ENCODE peak calls at places on chromosomes 7 and 10, in seven cellular contexts. Y is Peyer's patch, T is endothelial cell, A is ovary, N is bronchial epithelial cell, L is astrocyte of the cerebellum, C is GM23338. O is an unnamed sample.

GRCh38 chr7:66221442-66221841 is 16.3 kb downstream of the TPST1 start:
- DNase-seq in Y (no peak), T (no peak), A (no peak), N (no peak), L (no peak), C (no peak), O (no peak)

GRCh38 chr7:16817536-16817935 is 12.7 kb upstream of the AGR2 start:
- DNase-seq in Y (no peak), T (no peak), A (no peak), N (peak; percentile 93), L (peak; percentile 67), C (no peak), O (no peak)

GRCh38 chr10:110487411-110488123 is 10.1 kb upstream of the DUSP5 start:
- DNase-seq in Y (no peak), T (no peak), A (no peak), N (peak; percentile 44), L (no peak), C (peak; percentile 81), O (no peak)

GRCh38 chr7:17966706-17967105 is 26.4 kb upstream of the SNX13 start:
- DNase-seq in Y (no peak), T (no peak), A (no peak), N (no peak), L (no peak), C (no peak), O (no peak)

GRCh38 chr10:14190702-14191101 is 140.0 kb downstream of the FRMD4A start:
- DNase-seq in Y (no peak), T (no peak), A (no peak), N (no peak), L (no peak), C (no peak), O (no peak)

GRCh38 chr10:16348891-16349290 is 87.9 kb upstream of the PTER start:
- DNase-seq in Y (no peak), T (no peak), A (no peak), N (no peak), L (no peak), C (peak; percentile 58), O (no peak)

GRCh38 chr10:122034149-122034756 is 45.3 kb downstream of the TACC2 start:
- DNase-seq in Y (no peak), T (no peak), A (no peak), N (peak; percentile 96), L (no peak), C (no peak), O (no peak)

GRCh38 chr7:90178592-90179279 is 24.5 kb downstream of the STEAP1 start:
- DNase-seq in Y (no peak), T (no peak), A (no peak), N (peak; percentile 94), L (peak; percentile 8), C (no peak), O (peak; percentile 37)

GRCh38 chr10:27637601-27638000 is 108.0 kb downstream of the MKX start:
- DNase-seq in Y (no peak), T (no peak), A (no peak), N (no peak), L (no peak), C (no peak), O (no peak)

GRCh38 chr7:154503962-154504550 is 451.9 kb downstream of the DPP6 start:
- DNase-seq in Y (no peak), T (no peak), A (no peak), N (peak; percentile 48), L (peak; percentile 12), C (peak; percentile 68), O (no peak)

GRCh38 chr10:21969326-21970287 is 33.9 kb downstream of the DNAJC1 start:
- DNase-seq in Y (no peak), T (no peak), A (no peak), N (peak; percentile 72), L (no peak), C (no peak), O (no peak)

GRCh38 chr7:52271663-52272062 is 763.8 kb upstream of the POM121L12 start:
- DNase-seq in Y (no peak), T (no peak), A (no peak), N (no peak), L (no peak), C (no peak), O (no peak)

GRCh38 chr7:45394117-45394708 is 180.0 kb upstream of the ADCY1 start:
- DNase-seq in Y (no peak), T (no peak), A (no peak), N (peak; percentile 7), L (no peak), C (no peak), O (no peak)

GRCh38 chr10:5970066-5970465 is 7.3 kb downstream of the IL15RA start:
- DNase-seq in Y (no peak), T (no peak), A (no peak), N (no peak), L (no peak), C (no peak), O (no peak)

GRCh38 chr10:5971886-5972285 is 5.5 kb downstream of the IL15RA start:
- DNase-seq in Y (no peak), T (no peak), A (peak; percentile 11), N (no peak), L (no peak), C (no peak), O (no peak)

GRCh38 chr10:5971315-5971832 is 6.0 kb downstream of the IL15RA start:
- DNase-seq in Y (peak; percentile 86), T (no peak), A (peak; percentile 17), N (peak; percentile 86), L (no peak), C (no peak), O (peak; percentile 45)

GRCh38 chr10:5968681-5969453 is 8.5 kb downstream of the IL15RA start:
- DNase-seq in Y (peak; percentile 43), T (no peak), A (peak; percentile 15), N (no peak), L (no peak), C (no peak), O (no peak)

GRCh38 chr10:5970527-5970926 is 6.8 kb downstream of the IL15RA start:
- DNase-seq in Y (no peak), T (no peak), A (no peak), N (no peak), L (no peak), C (no peak), O (no peak)
- TF ChIP-seq CTCF in Y (no peak), T (no peak), A (no peak), N (no peak), L (no peak), C (no peak), O (no peak)

DNA sequence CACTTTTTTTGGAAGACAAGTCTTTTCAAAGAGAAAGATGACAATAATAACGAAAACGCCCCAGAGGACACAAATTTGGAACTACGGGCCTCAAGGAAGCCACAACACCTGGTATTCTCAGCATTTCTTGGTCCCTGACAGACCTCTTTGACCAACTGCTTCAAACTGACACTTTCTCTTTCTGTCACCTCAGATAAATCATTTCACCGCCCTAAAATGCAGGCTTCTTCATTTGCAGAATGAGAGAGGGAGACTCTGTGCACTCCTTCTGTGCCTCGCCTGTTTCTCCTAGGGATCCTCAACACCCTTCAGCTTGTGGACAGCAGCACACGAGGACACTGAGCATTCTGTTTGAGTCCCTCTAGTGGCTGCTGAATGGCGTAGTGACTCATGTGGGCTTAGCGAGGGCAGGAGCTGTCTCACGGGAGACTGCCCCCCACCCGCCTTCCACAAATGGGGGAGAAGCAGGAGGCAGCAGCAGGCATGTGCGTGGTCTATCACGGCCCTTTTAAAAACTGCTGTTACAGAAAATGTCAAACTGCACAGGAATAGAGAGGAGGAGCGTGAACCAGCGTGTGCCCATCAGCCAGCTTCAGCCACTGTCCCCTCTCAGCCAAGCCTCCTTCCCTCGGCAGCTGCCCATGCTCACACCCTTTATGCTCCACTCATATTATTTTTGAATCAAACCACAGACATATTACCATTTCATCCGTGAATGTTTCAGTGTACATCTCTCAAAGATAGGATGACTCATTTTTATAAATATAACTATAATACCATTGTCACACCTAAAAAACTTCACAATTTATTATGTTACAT is 41.4 kb downstream of the GSDME start:
- DNase-seq in Y (no peak), T (peak; percentile 26), A (no peak), N (no peak), L (no peak), C (peak; percentile 81), O (peak; percentile 28)
- TF ChIP-seq CTCF in Y (peak; percentile 29), T (peak; percentile 29), A (no peak), N (peak; percentile 48), L (peak; percentile 55), C (peak; percentile 79), O (peak; percentile 41)

DNA sequence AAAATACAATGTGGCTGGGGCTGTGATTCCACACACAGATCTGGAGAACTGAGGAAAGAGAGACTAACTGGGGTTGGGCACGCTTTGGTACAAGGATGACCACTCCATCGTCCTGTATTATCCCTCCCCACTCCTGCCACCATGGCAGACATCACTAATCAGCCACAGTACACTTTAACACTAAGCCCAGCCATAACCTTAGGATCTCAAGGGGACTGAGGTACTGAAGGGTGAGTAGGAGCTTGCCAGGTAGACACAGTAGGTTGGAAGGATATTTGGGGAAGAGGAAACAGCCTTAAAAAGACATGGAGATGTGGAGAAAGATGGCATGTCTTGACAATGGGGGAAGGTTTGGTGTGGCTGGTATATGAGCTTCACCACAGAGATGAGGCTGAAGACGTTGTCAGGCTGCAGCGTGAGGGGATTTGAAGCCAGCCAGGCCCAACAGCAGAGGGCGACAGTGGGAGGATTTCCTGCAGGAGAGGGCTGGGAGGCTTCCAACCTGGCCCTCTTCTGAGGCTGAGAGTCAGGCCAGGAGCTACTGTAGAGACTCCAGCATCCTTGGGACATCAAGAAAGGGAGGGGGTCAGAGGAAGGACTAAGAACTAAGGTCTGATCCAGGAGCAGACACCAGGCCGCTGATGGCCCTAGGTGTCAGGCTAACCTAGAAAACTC is 58.6 kb upstream of the COL13A1 start:
- DNase-seq in Y (no peak), T (peak; percentile 74), A (no peak), N (no peak), L (no peak), C (peak; percentile 75), O (peak; percentile 47)
- TF ChIP-seq CTCF in Y (no peak), T (peak; percentile 22), A (no peak), N (peak; percentile 57), L (peak; percentile 57), C (peak; percentile 87), O (peak; percentile 31)

GRCh38 chr7:137626469-137627067 is 220.2 kb downstream of the DGKI start:
- DNase-seq in Y (no peak), T (peak; percentile 70), A (no peak), N (peak; percentile 34), L (peak; percentile 26), C (peak; percentile 83), O (peak; percentile 56)
- TF ChIP-seq CTCF in Y (peak; percentile 33), T (peak; percentile 71), A (no peak), N (peak; percentile 87), L (peak; percentile 75), C (peak; percentile 92), O (peak; percentile 76)

DNA sequence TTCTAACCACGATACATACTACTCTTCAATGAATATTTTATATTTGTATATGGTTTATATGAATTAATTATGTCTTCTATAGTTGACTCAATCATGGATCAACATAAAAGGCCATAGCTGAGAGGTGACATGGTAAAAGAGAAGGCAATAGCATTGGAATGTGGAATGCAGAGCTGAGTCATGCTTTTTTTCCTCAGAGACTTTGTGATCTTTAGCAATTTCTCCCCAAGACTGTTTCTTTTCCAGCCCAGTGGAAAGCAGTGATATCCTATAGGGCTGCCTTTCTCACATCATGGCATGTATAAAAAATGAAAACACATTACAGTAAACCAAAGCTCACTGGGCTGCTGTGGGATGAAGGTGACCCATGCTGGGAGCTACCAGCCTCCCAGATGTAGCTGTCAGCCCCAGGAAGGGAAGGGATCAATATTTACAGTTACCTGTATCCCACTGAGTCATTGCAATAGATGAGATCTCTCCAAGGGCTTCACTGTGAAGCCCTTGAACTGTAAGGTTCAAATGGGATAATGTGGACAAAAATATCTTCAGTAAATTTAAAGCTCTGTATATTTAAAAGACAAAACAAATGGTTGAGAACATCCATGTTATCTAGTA is 30.2 kb downstream of the SLC39A12 start:
- DNase-seq in Y (no peak), T (no peak), A (no peak), N (peak; percentile 64), L (peak; percentile 67), C (peak; percentile 17), O (no peak)
- TF ChIP-seq CTCF in Y (no peak), T (no peak), A (no peak), N (no peak), L (no peak), C (no peak), O (no peak)